ENCODE peak calls at places on chromosomes 2 and 18, in five cellular contexts. X is MM.1S, I is heart right ventricle, K is heart left ventricle, B is spleen. R is an unnamed sample.

GRCh38 chr2:162821176-162821575 is 17.4 kb downstream of the KCNH7 start:
- DNase-seq in X (no peak), I (no peak), K (no peak), B (no peak), R (no peak)

GRCh38 chr2:172698041-172698863 is 37.4 kb upstream of the RAPGEF4 start:
- DNase-seq in X (no peak), I (no peak), K (no peak), B (no peak), R (no peak)

GRCh38 chr18:43780782-43781340 is 503.6 kb upstream of the SYT4 start:
- DNase-seq in X (no peak), I (no peak), K (no peak), B (no peak), R (no peak)

GRCh38 chr18:36108601-36109000 is 20.5 kb downstream of the SLC39A6 start:
- DNase-seq in X (no peak), I (no peak), K (no peak), B (no peak), R (no peak)

GRCh38 chr2:142596334-142597088 is 281.0 kb upstream of the KYNU start:
- DNase-seq in X (no peak), I (no peak), K (no peak), B (no peak), R (no peak)

GRCh38 chr2:169331461-169331860 is 30.9 kb downstream of the LRP2 start:
- DNase-seq in X (no peak), I (no peak), K (no peak), B (no peak), R (no peak)

GRCh38 chr18:80198391-80198790 is 48.9 kb downstream of the PARD6G start:
- DNase-seq in X (no peak), I (no peak), K (no peak), B (no peak), R (no peak)

GRCh38 chr2:150413890-150414289 is 73.6 kb downstream of the RND3 start:
- DNase-seq in X (no peak), I (no peak), K (no peak), B (no peak), R (no peak)

GRCh38 chr2:80302465-80303005 is 2.0 kb downstream of the LRRTM1 start:
- DNase-seq in X (no peak), I (no peak), K (no peak), B (peak; percentile 65), R (peak; percentile 31)

GRCh38 chr2:170813611-170814550 is 2.8 kb upstream of the GAD1 start:
- DNase-seq in X (peak; percentile 39), I (peak; percentile 16), K (no peak), B (no peak), R (peak; percentile 79)

DNA sequence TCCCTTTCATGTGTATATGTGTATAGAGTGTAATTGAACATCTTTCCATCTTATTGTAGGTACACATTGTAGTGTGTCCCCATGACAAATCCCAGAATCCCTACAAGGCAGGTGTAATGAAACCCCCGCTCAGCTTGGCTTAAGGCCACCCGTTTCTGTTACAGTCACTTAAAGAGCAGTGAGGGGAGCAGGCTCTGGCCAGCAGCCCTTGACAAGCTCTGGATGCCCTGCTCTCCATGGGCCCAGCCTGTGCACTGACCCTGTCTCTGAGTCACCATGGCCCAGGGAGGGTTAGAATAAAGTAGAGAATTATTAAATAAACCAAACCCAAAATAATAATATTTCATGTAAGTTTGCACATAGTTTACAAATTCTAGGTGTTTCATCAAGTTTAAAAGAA is 17.2 kb upstream of the MAL start:
- DNase-seq in X (no peak), I (no peak), K (no peak), B (peak; percentile 17), R (no peak)
- H3K9me3 ChIP-seq in X (no peaks in the 10 kb centered on the region), I (no peaks in the 10 kb centered on the region), K (no peaks in the 10 kb centered on the region), B (no peaks in the 10 kb centered on the region), R (no peaks in the 10 kb centered on the region)

DNA sequence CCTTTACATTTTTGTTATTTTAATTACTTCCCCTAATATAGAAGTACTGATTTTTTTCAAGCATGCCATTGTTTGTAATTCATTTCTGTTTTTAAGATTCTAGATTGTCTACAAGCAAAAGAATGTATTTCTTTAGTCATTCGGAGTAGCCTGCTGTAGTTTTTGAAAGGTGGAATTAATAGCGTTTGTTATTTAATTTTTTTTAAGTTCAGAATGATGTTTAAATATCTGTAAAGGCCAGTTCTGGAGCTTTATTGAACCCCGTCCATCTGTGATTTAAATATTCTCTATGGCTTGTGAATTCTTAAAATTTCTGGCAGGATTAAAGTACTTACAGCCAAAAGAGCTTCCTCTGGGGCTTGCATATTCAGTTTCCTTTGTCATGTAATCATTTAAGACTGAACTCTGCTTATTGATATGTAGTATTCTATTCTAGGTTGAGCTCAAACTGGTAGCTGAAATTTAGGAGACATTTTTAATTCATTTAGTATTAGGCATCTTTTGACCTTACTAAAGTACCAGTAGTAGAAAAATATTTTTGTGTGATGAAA is 5.2 kb downstream of the TGIF1 start:
- DNase-seq in X (no peak), I (no peak), K (no peak), B (no peak), R (no peak)
- H3K4me3 ChIP-seq in X (no peak overlapping the region), I (peak overlapping the region; percentile 69), K (peak overlapping the region; percentile 77), B (peak overlapping the region; percentile 80), R (no peak overlapping the region)

GRCh38 chr2:109247340-109247739 is 118.3 kb downstream of the SH3RF3 start:
- DNase-seq in X (no peak), I (no peak), K (no peak), B (peak; percentile 47), R (no peak)
- H3K9me3 ChIP-seq in X (no peaks in the 10 kb centered on the region), I (no peaks in the 10 kb centered on the region), K (no peaks in the 10 kb centered on the region), B (no peaks in the 10 kb centered on the region), R (no peaks in the 10 kb centered on the region)

DNA sequence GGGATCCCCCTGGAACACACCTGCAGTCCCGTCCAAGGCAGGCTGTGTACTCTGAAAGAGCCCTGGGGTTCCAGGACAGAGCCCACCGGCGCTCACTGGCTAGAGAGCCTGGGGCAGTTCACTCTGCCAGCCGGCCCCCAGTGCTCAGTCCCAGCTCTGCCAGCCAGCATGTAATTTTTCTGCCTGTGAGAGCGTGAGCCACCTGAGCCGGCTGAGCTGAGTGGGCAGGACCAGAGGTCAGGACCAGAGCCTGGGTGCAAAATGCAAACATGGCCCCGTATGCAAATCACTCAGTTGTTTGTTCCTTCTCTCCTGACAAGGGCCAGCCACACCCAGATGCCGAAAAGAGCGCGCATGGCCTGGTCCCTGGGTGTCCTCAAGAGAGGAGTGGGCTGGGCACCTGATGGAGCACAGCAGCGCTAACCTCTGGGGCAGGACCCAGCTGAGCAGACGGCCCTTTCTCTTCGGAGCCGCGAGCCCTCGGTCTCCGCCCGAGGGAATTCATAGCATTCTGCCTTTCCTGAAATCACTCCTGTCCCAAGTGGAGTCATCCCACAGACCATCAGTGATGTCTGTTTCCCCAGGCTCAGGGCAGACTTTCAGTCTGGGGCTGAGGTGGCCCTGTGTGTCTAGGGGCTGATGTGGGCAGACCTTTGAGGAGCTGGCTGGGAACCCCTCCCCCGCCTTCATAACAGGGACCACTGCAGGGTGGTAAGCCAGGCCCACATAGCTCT is 36.5 kb upstream of the PTMA start:
- DNase-seq in X (peak; percentile 90), I (no peak), K (no peak), B (peak; percentile 91), R (no peak)
- H3K4me3 ChIP-seq in X (peak overlapping the region; percentile 60), I (no peak overlapping the region), K (no peak overlapping the region), B (peak overlapping the region; percentile 66), R (no peak overlapping the region)

DNA sequence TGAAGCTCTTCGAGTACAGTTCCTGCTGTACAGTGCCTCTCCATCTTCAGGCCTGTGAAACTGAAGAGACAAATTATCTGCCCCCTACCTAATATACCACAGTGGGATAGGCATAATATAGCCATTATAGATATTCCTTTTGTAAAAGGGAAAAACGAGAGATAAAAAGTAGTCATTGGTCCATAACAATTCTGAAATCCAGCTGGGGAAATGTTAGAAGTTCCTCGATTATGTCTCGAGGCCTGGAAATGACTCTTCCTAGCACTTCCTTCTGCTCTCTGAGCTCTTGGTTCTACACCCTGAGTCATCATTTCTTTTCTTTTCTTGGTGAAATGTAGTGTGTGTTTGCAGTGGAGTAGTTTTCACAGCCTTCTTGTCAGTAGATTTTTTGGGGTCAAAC is 51.5 kb downstream of the ASB1 start:
- DNase-seq in X (no peak), I (no peak), K (no peak), B (no peak), R (no peak)
- H3K9me3 ChIP-seq in X (no peaks in the 10 kb centered on the region), I (peaks cover 16% of the 10 kb centered on the region), K (peaks cover 37% of the 10 kb centered on the region), B (peaks cover 40% of the 10 kb centered on the region), R (no peaks in the 10 kb centered on the region)

DNA sequence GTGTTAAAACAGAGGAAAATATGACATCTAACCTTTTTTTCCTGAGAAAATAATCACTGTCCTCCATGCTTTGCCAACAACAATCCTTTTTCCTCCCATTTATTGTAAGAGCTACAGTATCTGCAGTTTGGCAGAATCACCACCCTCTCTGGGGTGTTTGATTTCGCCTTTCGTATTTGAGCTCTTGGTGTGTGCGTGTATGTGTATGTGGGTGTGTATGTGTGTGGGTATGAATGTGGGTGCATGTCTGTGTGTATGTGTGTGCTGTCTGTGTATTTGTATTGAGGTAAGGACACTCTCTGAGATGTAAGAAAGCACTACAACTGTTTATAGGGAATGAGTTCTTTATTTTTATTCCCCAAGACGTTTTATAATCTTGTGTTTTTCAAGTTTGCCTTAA is 144.1 kb upstream of the L3MBTL4 start:
- DNase-seq in X (no peak), I (no peak), K (no peak), B (no peak), R (no peak)
- H3K4me3 ChIP-seq in X (no peak overlapping the region), I (no peak overlapping the region), K (no peak overlapping the region), B (no peak overlapping the region), R (no peak overlapping the region)

GRCh38 chr2:52558265-52558664 is 1209.3 kb upstream of the CHAC2 start:
- DNase-seq in X (no peak), I (no peak), K (no peak), B (no peak), R (no peak)

GRCh38 chr2:52563144-52563543 is 1204.5 kb upstream of the CHAC2 start:
- DNase-seq in X (no peak), I (no peak), K (no peak), B (no peak), R (no peak)
- H3K9me3 ChIP-seq in X (no peaks in the 10 kb centered on the region), I (no peaks in the 10 kb centered on the region), K (no peaks in the 10 kb centered on the region), B (no peaks in the 10 kb centered on the region), R (no peaks in the 10 kb centered on the region)

R was measured in right cardiac atrium.